ENCODE peak calls at places on chromosomes 16 and 17, in four cellular contexts. H is GM04504, Z is upper lobe of right lung, F is sciatic nerve. I is an unnamed sample.

GRCh38 chr16:11603331-11603750 is 16.6 kb upstream of the LITAF start:
- DNase-seq in H (no peak), Z (peak; percentile 55), F (no peak), I (no peak)

GRCh38 chr16:14489460-14489859 is 140.6 kb downstream of the PARN start:
- DNase-seq in Z (no peak), F (no peak), H (no peak), I (peak; percentile 78)

GRCh38 chr17:73293031-73293430 is 18.8 kb downstream of the CDC42EP4 start:
- DNase-seq in H (no peak), F (no peak), Z (peak; percentile 56), I (no peak)

GRCh38 chr17:50538549-50539410 is 6.2 kb downstream of the EPN3 start:
- DNase-seq in H (no peak), F (no peak), Z (no peak), I (no peak)

GRCh38 chr16:83771306-83771942 is 36.4 kb upstream of the HSBP1 start:
- DNase-seq in F (no peak), H (no peak), Z (no peak), I (no peak)

GRCh38 chr16:57741660-57742191 is 6.2 kb downstream of the KATNB1 start:
- DNase-seq in Z (no peak), F (no peak), H (no peak), I (peak; percentile 42)

GRCh38 chr16:88570691-88571092 is 489 bp downstream of the ZC3H18 start:
- DNase-seq in Z (no peak), H (no peak), F (no peak), I (peak; percentile 36)

GRCh38 chr17:9291912-9292562 is 270.7 kb downstream of the NTN1 start:
- DNase-seq in Z (no peak), F (peak; percentile 68), H (no peak), I (peak; percentile 46)

GRCh38 chr17:44786551-44787081 is 27.8 kb downstream of the ADAM11 start:
- DNase-seq in H (no peak), Z (peak; percentile 65), F (peak; percentile 55), I (no peak)

GRCh38 chr17:40448639-40449261 is 5.5 kb downstream of the IGFBP4 start:
- DNase-seq in F (no peak), H (no peak), Z (peak; percentile 76), I (no peak)

GRCh38 chr17:15456972-15457722 is 10.3 kb downstream of the CDRT4 start:
- DNase-seq in Z (no peak), H (peak; percentile 97), F (peak; percentile 83), I (no peak)

GRCh38 chr17:79707931-79708891 is 22.5 kb upstream of the ENPP7 start:
- DNase-seq in F (peak; percentile 80), H (no peak), Z (no peak), I (peak; percentile 55)

GRCh38 chr16:77794586-77794985 is 6.2 kb downstream of the VAT1L start:
- DNase-seq in H (peak; percentile 60), F (no peak), Z (no peak), I (no peak)

GRCh38 chr16:10594312-10594950 is 14.0 kb upstream of the EMP2 start:
- DNase-seq in H (no peak), Z (peak; percentile 83), F (no peak), I (no peak)

GRCh38 chr17:40810505-40810904 is 10.7 kb upstream of the KRT28 start:
- DNase-seq in F (no peak), Z (no peak), H (no peak), I (no peak)

GRCh38 chr17:73952136-73952497 is 251.4 kb upstream of the RPL38 start:
- DNase-seq in F (no peak), Z (no peak), H (no peak), I (peak; percentile 37)

GRCh38 chr16:53952215-53953208 is 248.6 kb downstream of the FTO start:
- DNase-seq in F (no peak), H (no peak), Z (no peak), I (peak; percentile 14)

GRCh38 chr16:24773771-24774427 is 44.4 kb downstream of the TNRC6A start:
- DNase-seq in Z (no peak), F (no peak), H (no peak), I (no peak)

GRCh38 chr17:81615401-81615930 is 21.4 kb downstream of the NPLOC4 start:
- DNase-seq in F (no peak), H (no peak), Z (no peak), I (no peak)

GRCh38 chr17:19369107-19369778 is 6.7 kb upstream of the B9D1 start:
- DNase-seq in Z (no peak), H (no peak), F (no peak), I (no peak)

GRCh38 chr17:42617956-42618431 is 8.5 kb downstream of the TUBG1 start:
- DNase-seq in Z (no peak), F (no peak), H (no peak), I (no peak)

GRCh38 chr16:64654137-64654652 is 467.7 kb downstream of the CDH11 start:
- DNase-seq in Z (no peak), H (no peak), F (no peak), I (no peak)

GRCh38 chr16:11583889-11584565 is 2.7 kb downstream of the LITAF start:
- DNase-seq in F (no peak), H (no peak), Z (no peak), I (no peak)